ENCODE peak calls at places on chromosomes 6 and 20, in ten cellular contexts. G, T, U, S, Z, B, O, Q, P and N are unnamed samples.

GRCh38 chr6:137823826-137824501 is 43.1 kb upstream of the TNFAIP3 start:
- DNase-seq in G (peak; percentile 85), T (no peak), U (peak; percentile 15), S (peak; percentile 69), Z (peak; percentile 56), B (peak; percentile 54), O (no peak), Q (no peak), P (no peak), N (peak; percentile 77)

GRCh38 chr6:54244430-54244829 is 63.8 kb upstream of the TINAG start:
- DNase-seq in G (no peak), T (no peak), U (peak; percentile 49), S (peak; percentile 26), Z (no peak), B (no peak), O (no peak), Q (no peak), P (no peak), N (no peak)

GRCh38 chr6:52410979-52411378 is 9.2 kb upstream of the EFHC1 start:
- DNase-seq in G (no peak), T (no peak), U (no peak), S (no peak), Z (no peak), B (no peak), O (no peak), Q (no peak), P (no peak), N (no peak)

GRCh38 chr6:41498968-41499599 is 47.1 kb upstream of the FOXP4 start:
- DNase-seq in G (no peak), T (no peak), U (no peak), S (no peak), Z (no peak), B (no peak), O (no peak), Q (no peak), P (no peak), N (no peak)

GRCh38 chr6:30169658-30170614 is 6.6 kb downstream of the TRIM15 start:
- DNase-seq in G (no peak), T (no peak), U (peak; percentile 73), S (peak; percentile 63), Z (no peak), B (no peak), O (peak; percentile 57), Q (peak; percentile 51), P (no peak), N (no peak)

GRCh38 chr20:4099905-4100675 is 84.7 kb upstream of the RNF24 start:
- DNase-seq in G (no peak), T (no peak), U (no peak), S (no peak), Z (no peak), B (no peak), O (no peak), Q (no peak), P (no peak), N (no peak)

GRCh38 chr6:125623085-125623484 is 126.3 kb upstream of the HEY2 start:
- DNase-seq in G (no peak), T (no peak), U (no peak), S (no peak), Z (no peak), B (no peak), O (no peak), Q (no peak), P (no peak), N (no peak)

GRCh38 chr6:75204959-75205775 is 686 bp downstream of the COL12A1 start:
- DNase-seq in G (peak; percentile 18), T (peak; percentile 63), U (peak; percentile 43), S (peak; percentile 55), Z (no peak), B (peak; percentile 16), O (no peak), Q (peak; percentile 45), P (peak; percentile 67), N (no peak)

GRCh38 chr6:21754891-21755290 is 161.3 kb downstream of the SOX4 start:
- DNase-seq in G (no peak), T (no peak), U (no peak), S (peak; percentile 42), Z (no peak), B (no peak), O (peak; percentile 53), Q (peak; percentile 91), P (no peak), N (no peak)

GRCh38 chr6:46914279-46914810 is 7.4 kb downstream of the ADGRF5 start:
- DNase-seq in G (no peak), T (no peak), U (no peak), S (no peak), Z (no peak), B (no peak), O (no peak), Q (peak; percentile 73), P (no peak), N (no peak)

DNA sequence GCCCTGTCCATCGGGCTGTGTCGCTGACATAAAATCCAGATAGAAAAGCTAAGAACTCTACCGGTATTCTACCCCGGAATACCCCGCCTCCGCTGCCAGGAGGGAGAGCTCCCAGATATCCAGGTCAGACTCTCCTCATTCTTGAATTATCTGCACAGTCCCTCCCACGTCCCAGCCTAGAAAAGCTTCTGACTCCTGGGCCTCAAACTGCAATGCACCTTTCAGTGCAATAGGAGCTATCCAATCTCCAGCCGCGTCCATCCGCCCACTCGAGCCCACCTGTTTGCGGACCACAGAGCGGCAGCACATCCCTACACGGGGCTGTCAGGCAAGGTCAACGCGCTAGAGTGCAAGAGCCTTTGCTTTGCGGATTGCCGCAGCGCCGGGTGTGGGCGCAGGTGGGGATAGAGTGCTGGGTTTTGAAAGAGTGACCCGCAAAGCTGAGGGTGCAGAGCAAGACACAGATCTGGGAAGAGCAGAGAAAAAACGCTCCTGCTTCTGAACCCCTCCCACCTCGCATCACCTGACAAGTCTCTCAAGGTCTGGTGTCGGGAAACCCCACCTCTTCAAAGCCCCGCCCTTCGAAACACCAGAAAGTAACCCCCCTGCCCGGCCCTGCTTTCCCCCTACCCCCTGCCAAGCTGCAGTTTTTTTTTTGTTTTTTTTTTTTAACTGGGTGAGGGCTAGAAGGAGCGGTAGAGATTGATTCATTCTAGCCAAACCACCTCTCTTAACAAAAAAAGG is 1.3 kb downstream of the TAPBP start:
- DNase-seq in G (peak; percentile 84), T (peak; percentile 89), U (peak; percentile 84), S (peak; percentile 92), Z (peak; percentile 40), B (peak; percentile 94), O (no peak), Q (peak; percentile 76), P (peak; percentile 87), N (peak; percentile 75)
- TF ChIP-seq CTCF in G (no peak), T (no peak), U (no peak), S (no peak), Z (no peak), B (no peak), O (no peak), Q (no peak), P (no peak), N (no peak)

GRCh38 chr6:300494-301198 is 8.4 kb downstream of the DUSP22 start:
- DNase-seq in G (no peak), T (no peak), U (no peak), S (no peak), Z (no peak), B (no peak), O (no peak), Q (no peak), P (no peak), N (no peak)

GRCh38 chr6:301526-301925 is 9.2 kb downstream of the DUSP22 start:
- DNase-seq in G (no peak), T (no peak), U (no peak), S (no peak), Z (no peak), B (no peak), O (no peak), Q (no peak), P (no peak), N (no peak)

GRCh38 chr6:299050-299980 is 7.0 kb downstream of the DUSP22 start:
- DNase-seq in G (no peak), T (no peak), U (no peak), S (no peak), Z (no peak), B (peak; percentile 72), O (no peak), Q (no peak), P (no peak), N (no peak)

GRCh38 chr6:298233-299049 is 6.2 kb downstream of the DUSP22 start:
- DNase-seq in G (no peak), T (no peak), U (no peak), S (no peak), Z (no peak), B (peak; percentile 69), O (no peak), Q (no peak), P (no peak), N (no peak)

GRCh38 chr6:300026-300425 is 7.7 kb downstream of the DUSP22 start:
- DNase-seq in G (no peak), T (no peak), U (no peak), S (no peak), Z (no peak), B (no peak), O (no peak), Q (no peak), P (no peak), N (no peak)
- H3K9me3 ChIP-seq in G (no peaks in the 10 kb centered on the region), T (no peaks in the 10 kb centered on the region), U (peaks cover 9% of the 10 kb centered on the region), S (no peaks in the 10 kb centered on the region), Z (no peaks in the 10 kb centered on the region), B (no peaks in the 10 kb centered on the region), O (no peaks in the 10 kb centered on the region), Q (no peaks in the 10 kb centered on the region), P (no peaks in the 10 kb centered on the region), N (no peaks in the 10 kb centered on the region)

DNA sequence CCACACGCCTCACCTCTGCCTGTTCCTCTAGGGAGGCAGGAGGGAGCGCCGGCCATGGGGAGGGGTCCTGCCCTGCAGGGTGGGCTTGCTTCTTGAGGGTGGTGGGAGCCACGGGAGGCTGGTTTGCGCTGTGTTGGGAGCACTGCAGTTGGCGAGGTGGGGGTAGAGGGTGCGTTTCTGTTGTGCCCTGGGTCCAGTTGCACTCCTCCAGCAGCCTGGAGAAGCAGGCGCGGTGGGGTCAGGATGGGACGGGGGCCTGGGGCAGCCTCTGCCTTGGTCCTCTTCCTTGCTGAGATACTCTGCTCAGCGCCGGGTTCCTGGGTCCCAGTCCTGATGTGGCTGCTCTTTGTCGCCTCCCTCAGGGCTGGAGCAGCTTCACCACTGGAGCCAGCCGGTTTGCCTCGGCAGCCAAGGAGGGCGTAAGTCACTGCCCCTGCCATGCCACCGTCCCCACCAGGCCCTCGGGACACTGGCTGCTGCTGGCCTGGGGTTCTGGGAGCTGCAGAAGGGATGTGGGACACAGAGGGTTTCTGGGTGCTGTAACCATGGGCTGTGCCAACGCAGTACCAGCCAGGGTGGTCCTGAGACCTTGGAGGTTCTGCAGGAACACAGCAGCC is 8.4 kb downstream of the ARFGAP1 start:
- DNase-seq in G (no peak), T (no peak), U (no peak), S (no peak), Z (no peak), B (no peak), O (no peak), Q (no peak), P (no peak), N (no peak)
- TF ChIP-seq CTCF in G (no peak), T (no peak), U (peak; percentile 44), S (peak; percentile 23), Z (no peak), B (no peak), O (no peak), Q (peak; percentile 52), P (no peak), N (no peak)

DNA sequence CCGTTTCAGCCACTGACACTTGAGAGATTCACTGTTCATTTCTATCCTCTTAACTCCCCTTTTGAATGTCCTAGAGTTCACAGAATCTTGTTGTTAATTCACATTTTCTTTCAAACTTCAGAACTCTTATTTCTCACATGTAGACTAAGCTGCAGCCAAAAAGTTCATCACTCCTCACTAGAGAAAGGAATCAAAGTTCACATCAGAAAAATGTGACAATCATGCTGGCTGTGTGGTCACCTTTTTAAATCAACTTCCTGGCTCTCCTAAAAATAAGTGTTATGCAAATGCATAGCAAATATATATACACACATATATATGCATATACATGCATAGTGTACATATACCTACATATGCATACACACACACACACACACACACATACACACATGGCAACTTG is 123.0 kb downstream of the CBLN4 start:
- DNase-seq in G (no peak), T (no peak), U (no peak), S (no peak), Z (no peak), B (no peak), O (no peak), Q (no peak), P (no peak), N (no peak)
- H3K9me3 ChIP-seq in G (no peaks in the 10 kb centered on the region), T (no peaks in the 10 kb centered on the region), U (peaks cover 20% of the 10 kb centered on the region), S (no peaks in the 10 kb centered on the region), Z (no peaks in the 10 kb centered on the region), B (no peaks in the 10 kb centered on the region), O (no peaks in the 10 kb centered on the region), Q (no peaks in the 10 kb centered on the region), P (no peaks in the 10 kb centered on the region), N (peaks cover 5% of the 10 kb centered on the region)